ENCODE peak calls at places on chromosomes 3 and 15, in six cellular contexts. K is CD8-positive, alpha-beta T cell; R is GM23338; T is lung; E is CD8-positive, alpha-beta memory T cell; U is heart right ventricle. F is an unnamed sample. For H3K36me3 and H3K27me3, the result is how much of the 10 kb centered on the place peaks cover.

GRCh38 chr15:69972436-69972835 is 125.3 kb downstream of the TLE3 start:
- DNase-seq in U (no peak), E (no peak), T (no peak), R (no peak), K (no peak), F (no peak)

GRCh38 chr15:47124430-47125102 is 592.7 kb upstream of the SEMA6D start:
- DNase-seq in E (no peak), U (no peak), R (no peak), T (no peak), K (no peak), F (no peak)

GRCh38 chr15:44710236-44711088 is 661 bp downstream of the PATL2 start:
- DNase-seq in E (peak), U (peak), K (peak), R (peak), T (no peak), F (no peak)

GRCh38 chr3:56864090-56864489 is 62.3 kb upstream of the ARHGEF3 start:
- DNase-seq in R (no peak), U (no peak), T (no peak), K (no peak), E (no peak), F (no peak)

GRCh38 chr15:63122002-63122893 is 587 bp downstream of the LACTB start:
- DNase-seq in T (peak), R (peak), E (peak), U (peak), K (peak), F (no peak)

GRCh38 chr3:9957214-9957613 is 5.0 kb upstream of the PRRT3 start:
- DNase-seq in K (no peak), T (no peak), R (peak), U (no peak), E (no peak), F (no peak)

GRCh38 chr3:124636863-124637296 is 93.4 kb upstream of the UMPS start:
- DNase-seq in T (no peak), E (no peak), R (no peak), K (no peak), U (no peak), F (no peak)

GRCh38 chr3:145094355-145094941 is 1066.5 kb downstream of the PLOD2 start:
- DNase-seq in K (no peak), U (no peak), T (no peak), E (no peak), R (peak), F (peak)

GRCh38 chr3:8643693-8644365 is 769 bp downstream of the SSUH2 start:
- DNase-seq in E (no peak), T (no peak), K (no peak), U (no peak), R (no peak), F (no peak)

DNA sequence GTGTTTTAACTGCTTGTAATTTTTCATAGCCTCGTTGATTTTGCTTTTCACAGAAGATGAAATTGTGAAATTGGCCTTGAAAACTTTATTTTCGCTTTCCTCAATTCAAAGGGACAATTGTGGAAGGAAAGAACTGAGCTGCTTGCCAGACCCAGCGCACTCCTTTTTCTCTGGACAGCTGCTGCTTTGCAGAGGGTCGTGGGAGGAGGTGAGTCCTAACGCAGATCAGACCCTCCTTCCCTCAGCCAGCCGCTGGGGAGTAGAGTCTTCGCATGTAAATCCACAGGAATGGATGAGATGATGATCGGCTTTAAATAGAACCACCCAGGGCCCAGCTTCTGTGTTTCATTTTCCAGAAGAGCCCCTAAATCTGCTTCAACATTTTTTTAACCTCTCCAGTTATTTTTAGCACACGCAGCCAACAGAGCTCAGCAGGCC is 42.7 kb upstream of the UBE2E1 start:
- DNase-seq in R (no peak), K (no peak), T (no peak), E (no peak), U (peak), F (no peak)
- H3K4me3 ChIP-seq in R (no peak), K (no peak), T (no peak), E (no peak), U (peak), F (peak)

DNA sequence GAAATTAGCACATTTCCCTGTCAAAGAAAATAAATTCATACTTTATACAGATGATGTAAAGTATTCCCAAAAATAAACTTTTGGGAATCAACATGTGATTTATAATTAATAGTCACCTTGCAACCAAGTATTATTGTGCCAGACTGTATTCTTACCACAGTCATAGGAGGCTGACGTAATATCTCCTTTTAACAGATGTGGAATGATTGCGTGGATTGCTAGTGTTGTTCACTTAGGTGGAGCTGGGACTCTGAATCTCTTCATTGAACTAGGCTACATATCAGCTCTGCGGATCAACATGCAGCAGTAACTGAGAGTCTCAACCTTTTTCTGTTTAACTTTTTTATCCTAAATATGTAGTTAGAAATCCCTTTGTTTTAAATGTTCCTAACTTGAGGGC is 37.2 kb downstream of the PXK start:
- DNase-seq in T (no peak), E (no peak), U (no peak), R (no peak), K (no peak), F (no peak)
- H3K36me3 ChIP-seq in T (under half), E (under half), U (under half), R (under half), K (under half), F (under half)

DNA sequence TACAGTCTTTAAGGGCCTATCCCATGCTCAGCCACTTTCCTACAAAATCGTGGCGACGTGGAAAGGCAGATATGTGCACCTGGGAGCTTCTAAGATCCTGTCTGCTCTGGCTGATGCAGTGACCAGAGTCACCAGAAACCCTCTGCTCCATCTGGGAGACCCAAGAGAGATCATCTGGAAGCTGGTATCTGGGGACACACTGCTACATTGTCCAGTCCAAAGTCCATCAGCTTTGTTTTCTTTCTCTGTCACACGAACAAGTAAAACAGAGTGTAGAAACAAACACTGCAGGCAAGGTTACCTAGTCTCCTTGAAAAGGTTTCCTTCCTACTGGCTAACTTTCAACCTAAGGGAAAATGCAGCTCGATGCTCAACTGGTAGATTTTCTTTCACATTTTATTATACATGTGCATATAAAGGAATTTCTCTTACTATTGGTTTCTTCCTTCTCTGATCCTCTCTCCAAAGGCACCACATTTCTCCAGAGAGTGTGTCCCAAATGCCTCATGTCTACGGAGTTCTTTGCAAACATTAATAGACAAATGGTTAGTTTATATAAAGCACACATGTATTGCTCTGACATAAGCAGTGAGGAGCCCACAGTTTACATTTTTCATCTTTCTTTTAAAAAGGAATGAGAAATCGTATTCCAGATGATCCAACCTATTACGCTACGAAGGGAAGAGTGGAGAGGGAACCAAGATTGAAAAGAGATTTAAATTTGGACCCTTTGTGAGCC is 8.3 kb upstream of the GREM1 start:
- DNase-seq in U (no peak), E (no peak), R (no peak), T (no peak), K (no peak), F (no peak)
- H3K27me3 ChIP-seq in U (under half), E (under half), R (under half), T (under half), K (under half), F (under half)

GRCh38 chr15:55221090-55222011 is 24.6 kb upstream of the RSL24D1 start:
- DNase-seq in R (peak), U (no peak), E (no peak), T (peak), K (no peak), F (peak)
- H3K4me3 ChIP-seq in R (no peak), U (no peak), E (no peak), T (no peak), K (no peak), F (no peak)

DNA sequence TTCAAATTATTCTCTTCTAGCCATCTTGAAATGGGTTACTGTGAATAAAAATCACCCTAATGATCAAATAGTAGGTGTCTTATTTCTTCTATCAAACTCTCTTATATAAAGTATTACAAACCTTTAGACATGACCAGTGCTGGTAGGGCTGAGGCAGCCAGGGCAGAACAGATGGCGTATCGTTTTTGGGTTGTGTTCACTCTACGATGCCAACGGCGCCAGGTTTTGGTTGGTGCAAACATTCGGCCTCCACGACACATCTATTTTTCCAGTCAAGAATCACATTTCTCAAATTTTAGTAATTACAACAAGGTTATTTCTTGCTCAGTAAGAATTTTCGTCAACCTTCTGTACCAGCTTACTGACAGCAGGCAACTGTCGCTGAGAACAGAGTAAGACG is 2.2 kb downstream of the RPL4 start:
- DNase-seq in E (no peak), T (no peak), U (no peak), R (no peak), K (no peak), F (no peak)
- H3K36me3 ChIP-seq in E (half or more), T (under half), U (under half), R (half or more), K (under half), F (under half)

GRCh38 chr3:30082652-30083051 is 523.7 kb upstream of the TGFBR2 start:
- DNase-seq in R (peak), K (no peak), E (no peak), T (no peak), U (no peak), F (no peak)
- H3K27me3 ChIP-seq in R (half or more), K (under half), E (under half), T (under half), U (under half), F (under half)